ENCODE peak calls at places on chromosomes 2 and 18, in eight cellular contexts. F, E, V, Y, O, L, P and C are unnamed samples. For H3K36me3, the result is how much of the 10 kb centered on the place peaks cover.

GRCh38 chr2:144982481-144982880 is 462.6 kb upstream of the ZEB2 start:
- DNase-seq in O (no peak), P (no peak), E (no peak), V (no peak), F (no peak), Y (no peak), L (no peak), C (no peak)

GRCh38 chr2:16175247-16175825 is 235.0 kb downstream of the MYCN start:
- DNase-seq in F (no peak), P (no peak), V (no peak), Y (no peak), O (no peak), L (no peak), E (no peak), C (no peak)

GRCh38 chr2:113848758-113849460 is 41.0 kb upstream of the ACTR3 start:
- DNase-seq in V (no peak), L (no peak), E (no peak), F (no peak), O (no peak), P (no peak), Y (no peak), C (no peak)

GRCh38 chr18:61402761-61403160 is 69.5 kb downstream of the CDH20 start:
- DNase-seq in L (no peak), O (no peak), Y (no peak), V (no peak), F (no peak), E (no peak), P (no peak), C (no peak)

GRCh38 chr2:224359569-224359968 is 42.3 kb downstream of the FAM124B start:
- DNase-seq in E (no peak), Y (no peak), O (no peak), F (no peak), P (no peak), V (no peak), L (no peak), C (no peak)

GRCh38 chr2:7023542-7023941 is 106.3 kb downstream of the RNF144A start:
- DNase-seq in F (no peak), L (peak), O (no peak), P (no peak), E (no peak), V (peak), Y (no peak), C (no peak)

GRCh38 chr2:98467082-98467536 is 22.5 kb downstream of the INPP4A start:
- DNase-seq in P (no peak), O (no peak), V (no peak), E (no peak), F (no peak), Y (no peak), L (no peak), C (no peak)

GRCh38 chr2:10435427-10436204 is 12.5 kb downstream of the ODC1 start:
- DNase-seq in V (no peak), Y (peak), F (no peak), O (no peak), E (no peak), L (no peak), P (no peak), C (no peak)

GRCh38 chr2:100017633-100018032 is 124.8 kb downstream of the AFF3 start:
- DNase-seq in O (no peak), L (no peak), V (no peak), Y (no peak), E (no peak), F (no peak), P (no peak), C (no peak)

GRCh38 chr18:58046087-58046793 is 2.2 kb downstream of the NEDD4L start:
- DNase-seq in L (no peak), Y (no peak), P (no peak), O (no peak), E (no peak), F (no peak), V (no peak), C (no peak)

GRCh38 chr2:112583497-112584133 is 794 bp upstream of the CHCHD5 start:
- DNase-seq in V (no peak), P (no peak), Y (no peak), O (peak), L (no peak), E (no peak), F (no peak), C (no peak)

GRCh38 chr2:164826293-164827243 is 15.1 kb downstream of the COBLL1 start:
- DNase-seq in F (no peak), V (peak), E (no peak), O (no peak), P (peak), Y (no peak), L (no peak), C (peak)

GRCh38 chr2:61878756-61879155 is 9.7 kb downstream of the CCT4 start:
- DNase-seq in P (no peak), E (no peak), V (no peak), Y (no peak), L (no peak), O (no peak), F (no peak), C (no peak)

GRCh38 chr2:86453838-86454237 is 12.7 kb downstream of the KDM3A start:
- DNase-seq in V (peak), O (no peak), L (no peak), Y (no peak), E (no peak), P (peak), F (peak), C (no peak)

GRCh38 chr18:8391068-8391467 is 218.2 kb upstream of the RAB12 start:
- DNase-seq in E (no peak), O (no peak), F (no peak), L (no peak), Y (no peak), V (no peak), P (no peak), C (no peak)

GRCh38 chr2:48328972-48329723 is 200.8 kb upstream of the STON1 start:
- DNase-seq in F (no peak), O (no peak), E (no peak), L (no peak), P (no peak), V (no peak), Y (no peak), C (no peak)

GRCh38 chr2:177679611-177680530 is 287.3 kb downstream of the AGPS start:
- DNase-seq in V (no peak), O (no peak), P (no peak), F (no peak), L (no peak), Y (no peak), E (no peak), C (no peak)

GRCh38 chr18:63150326-63150725 is 169.2 kb downstream of the BCL2 start:
- DNase-seq in V (no peak), P (no peak), E (no peak), Y (no peak), F (no peak), O (no peak), L (no peak), C (no peak)

GRCh38 chr2:75614062-75614710 is 32.4 kb upstream of the MRPL19 start:
- DNase-seq in E (no peak), F (no peak), V (no peak), P (no peak), Y (no peak), O (no peak), L (no peak), C (peak)

GRCh38 chr2:42234056-42234455 is 64.9 kb downstream of the EML4 start:
- DNase-seq in V (no peak), Y (no peak), P (no peak), L (no peak), E (no peak), F (no peak), O (no peak), C (no peak)

GRCh38 chr2:128272586-128273468 is 45.8 kb downstream of the HS6ST1 start:
- DNase-seq in P (no peak), E (no peak), Y (peak), L (no peak), O (no peak), F (no peak), V (peak), C (no peak)

GRCh38 chr2:83068706-83069105 is 1390.4 kb downstream of the SUCLG1 start:
- DNase-seq in Y (no peak), P (no peak), L (no peak), E (no peak), F (no peak), V (no peak), O (no peak), C (no peak)

DNA sequence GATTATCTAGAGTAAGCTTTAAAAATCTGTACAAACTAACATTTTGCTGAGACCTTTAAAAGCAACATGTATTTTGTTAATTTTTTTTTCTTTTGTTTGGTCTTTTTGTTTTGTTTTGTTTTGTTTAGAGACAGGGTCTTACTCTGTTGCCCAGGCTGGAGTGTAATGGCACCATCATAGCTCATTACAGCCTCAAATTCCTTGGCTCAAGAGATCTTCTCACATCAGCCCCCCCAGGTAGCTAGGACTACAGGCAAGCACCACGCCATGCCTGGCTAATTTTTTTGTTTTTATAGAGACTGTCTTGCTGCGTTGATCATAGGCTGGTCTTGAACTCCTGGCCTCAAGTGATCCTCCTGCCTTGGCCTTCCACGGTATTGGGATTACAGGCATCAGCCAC is 23.1 kb downstream of the RBBP8 start:
- DNase-seq in F (no peak), V (no peak), O (no peak), Y (no peak), L (no peak), P (no peak), E (no peak), C (no peak)
- H3K36me3 ChIP-seq in F (under half), V (under half), O (under half), Y (under half), L (under half), P (under half), E (under half), C (under half)

GRCh38 chr18:23998018-23998417 is 16.5 kb upstream of the TTC39C start:
- DNase-seq in P (no peak), E (no peak), O (no peak), F (no peak), Y (no peak), L (no peak), V (no peak), C (no peak)

GRCh38 chr18:23995180-23995579 is 19.4 kb upstream of the TTC39C start:
- DNase-seq in F (no peak), V (no peak), E (no peak), Y (no peak), P (no peak), L (no peak), O (no peak), C (no peak)

GRCh38 chr18:23992941-23993280 is 21.6 kb upstream of the TTC39C start:
- DNase-seq in E (no peak), V (no peak), F (no peak), L (no peak), P (no peak), O (no peak), Y (no peak), C (no peak)

GRCh38 chr18:23992119-23992940 is 22.2 kb upstream of the TTC39C start:
- DNase-seq in Y (peak), L (no peak), V (peak), P (peak), F (no peak), E (no peak), O (peak), C (peak)

GRCh38 chr18:23994361-23994902 is 20.1 kb upstream of the TTC39C start:
- DNase-seq in L (peak), Y (peak), O (peak), V (no peak), E (no peak), F (peak), P (peak), C (no peak)
- H3K27ac ChIP-seq in L (peak), Y (peak), O (peak), V (no peak), E (no peak), F (no peak), P (no peak), C (no peak)

GRCh38 chr2:233147829-233148167 is 87.7 kb downstream of the INPP5D start:
- DNase-seq in L (no peak), E (no peak), P (no peak), O (no peak), Y (no peak), F (no peak), V (no peak), C (no peak)
- H3K36me3 ChIP-seq in L (under half), E (under half), P (under half), O (half or more), Y (half or more), F (under half), V (under half), C (under half)

DNA sequence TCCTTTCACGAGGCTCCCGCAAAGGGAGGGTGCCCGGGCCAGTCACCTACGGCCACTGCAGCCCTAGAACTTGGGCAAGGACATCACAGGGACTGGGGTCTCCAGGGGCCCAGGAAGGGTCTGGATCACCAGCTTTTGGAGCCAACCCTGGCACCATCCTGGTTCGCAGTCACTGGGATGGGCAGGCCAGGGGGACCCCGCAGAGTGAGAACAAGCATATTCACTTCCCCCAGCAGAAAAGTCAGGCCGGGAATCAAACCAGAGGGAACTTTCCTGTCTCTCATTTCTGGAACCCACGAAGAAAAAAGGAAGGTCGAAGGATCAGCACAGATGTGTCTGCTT is 15.4 kb downstream of the SMAD7 start:
- DNase-seq in P (no peak), F (no peak), E (no peak), O (no peak), V (no peak), L (no peak), Y (peak), C (no peak)
- H3K27ac ChIP-seq in P (peak), F (peak), E (peak), O (no peak), V (peak), L (peak), Y (no peak), C (peak)

GRCh38 chr2:47169784-47170183 is 14.7 kb upstream of the STPG4 start:
- DNase-seq in F (no peak), Y (no peak), O (no peak), V (no peak), P (no peak), L (no peak), E (no peak), C (no peak)
- H3K36me3 ChIP-seq in F (under half), Y (under half), O (under half), V (under half), P (under half), L (under half), E (under half), C (under half)